ENCODE peak calls at places on chromosomes 13 and 19, in ten cellular contexts. One of them, this sample, is unnamed.

GRCh38 chr13:26259634-26260033 is 5.7 kb downstream of the CDK8 start:
- DNase-seq in activated CD8-positive, alpha-beta T cell treated with anti-CD3 and anti-CD28 coated beads for 36 hours: no peak
- DNase-seq in A172: no peak
- DNase-seq in HFF-Myc: no peak
- DNase-seq in uterus: no peak
- DNase-seq in mesendoderm: no peak
- DNase-seq in COR-L47: no peak
- DNase-seq in CD4-positive, alpha-beta T cell: no peak
- DNase-seq in bronchial epithelial cell: no peak
- DNase-seq in choroid plexus epithelial cell: no peak
- DNase-seq in this sample: no peak

GRCh38 chr19:11475861-11476260 is 5.0 kb downstream of the ELAVL3 start:
- DNase-seq in activated CD8-positive, alpha-beta T cell treated with anti-CD3 and anti-CD28 coated beads for 36 hours: no peak
- DNase-seq in A172: no peak
- DNase-seq in HFF-Myc: no peak
- DNase-seq in uterus: no peak
- DNase-seq in mesendoderm: no peak
- DNase-seq in COR-L47: no peak
- DNase-seq in CD4-positive, alpha-beta T cell: no peak
- DNase-seq in bronchial epithelial cell: no peak
- DNase-seq in choroid plexus epithelial cell: no peak
- DNase-seq in this sample: no peak

GRCh38 chr19:16417660-16418596 is 53.8 kb downstream of the EPS15L1 start:
- DNase-seq in activated CD8-positive, alpha-beta T cell treated with anti-CD3 and anti-CD28 coated beads for 36 hours: peak
- DNase-seq in A172: peak
- DNase-seq in HFF-Myc: no peak
- DNase-seq in uterus: peak
- DNase-seq in mesendoderm: peak
- DNase-seq in COR-L47: peak
- DNase-seq in CD4-positive, alpha-beta T cell: peak
- DNase-seq in bronchial epithelial cell: peak
- DNase-seq in choroid plexus epithelial cell: peak
- DNase-seq in this sample: peak

GRCh38 chr13:51244637-51245405 is 22.6 kb downstream of the FAM124A start:
- DNase-seq in activated CD8-positive, alpha-beta T cell treated with anti-CD3 and anti-CD28 coated beads for 36 hours: no peak
- DNase-seq in A172: no peak
- DNase-seq in HFF-Myc: no peak
- DNase-seq in uterus: no peak
- DNase-seq in mesendoderm: peak
- DNase-seq in COR-L47: no peak
- DNase-seq in CD4-positive, alpha-beta T cell: no peak
- DNase-seq in bronchial epithelial cell: no peak
- DNase-seq in choroid plexus epithelial cell: no peak
- DNase-seq in this sample: no peak

GRCh38 chr13:48476215-48476614 is 56.7 kb downstream of the RCBTB2 start:
- DNase-seq in activated CD8-positive, alpha-beta T cell treated with anti-CD3 and anti-CD28 coated beads for 36 hours: no peak
- DNase-seq in A172: no peak
- DNase-seq in HFF-Myc: no peak
- DNase-seq in uterus: no peak
- DNase-seq in mesendoderm: no peak
- DNase-seq in COR-L47: no peak
- DNase-seq in CD4-positive, alpha-beta T cell: no peak
- DNase-seq in bronchial epithelial cell: no peak
- DNase-seq in choroid plexus epithelial cell: no peak
- DNase-seq in this sample: no peak

GRCh38 chr13:101545521-101545920 is 93.0 kb downstream of the ITGBL1 start:
- DNase-seq in activated CD8-positive, alpha-beta T cell treated with anti-CD3 and anti-CD28 coated beads for 36 hours: no peak
- DNase-seq in A172: peak
- DNase-seq in HFF-Myc: no peak
- DNase-seq in uterus: no peak
- DNase-seq in mesendoderm: no peak
- DNase-seq in COR-L47: no peak
- DNase-seq in CD4-positive, alpha-beta T cell: no peak
- DNase-seq in bronchial epithelial cell: no peak
- DNase-seq in choroid plexus epithelial cell: peak
- DNase-seq in this sample: no peak

GRCh38 chr13:77002590-77003190 is 10.8 kb downstream of the CLN5 start:
- DNase-seq in activated CD8-positive, alpha-beta T cell treated with anti-CD3 and anti-CD28 coated beads for 36 hours: no peak
- DNase-seq in A172: peak
- DNase-seq in HFF-Myc: peak
- DNase-seq in uterus: no peak
- DNase-seq in mesendoderm: peak
- DNase-seq in COR-L47: no peak
- DNase-seq in CD4-positive, alpha-beta T cell: no peak
- DNase-seq in bronchial epithelial cell: peak
- DNase-seq in choroid plexus epithelial cell: peak
- DNase-seq in this sample: peak

GRCh38 chr13:95480131-95480545 is 72.4 kb upstream of the CLDN10 start:
- DNase-seq in activated CD8-positive, alpha-beta T cell treated with anti-CD3 and anti-CD28 coated beads for 36 hours: peak
- DNase-seq in A172: no peak
- DNase-seq in HFF-Myc: no peak
- DNase-seq in uterus: no peak
- DNase-seq in mesendoderm: no peak
- DNase-seq in COR-L47: no peak
- DNase-seq in CD4-positive, alpha-beta T cell: no peak
- DNase-seq in bronchial epithelial cell: no peak
- DNase-seq in choroid plexus epithelial cell: no peak
- DNase-seq in this sample: peak

GRCh38 chr19:49114630-49115363 is 627 bp downstream of the LIN7B start:
- DNase-seq in activated CD8-positive, alpha-beta T cell treated with anti-CD3 and anti-CD28 coated beads for 36 hours: peak
- DNase-seq in A172: no peak
- DNase-seq in HFF-Myc: no peak
- DNase-seq in uterus: peak
- DNase-seq in mesendoderm: peak
- DNase-seq in COR-L47: no peak
- DNase-seq in CD4-positive, alpha-beta T cell: peak
- DNase-seq in bronchial epithelial cell: no peak
- DNase-seq in choroid plexus epithelial cell: peak
- DNase-seq in this sample: peak

GRCh38 chr19:2080336-2080988 is 15.7 kb downstream of the MOB3A start:
- DNase-seq in activated CD8-positive, alpha-beta T cell treated with anti-CD3 and anti-CD28 coated beads for 36 hours: no peak
- DNase-seq in A172: no peak
- DNase-seq in HFF-Myc: no peak
- DNase-seq in uterus: no peak
- DNase-seq in mesendoderm: no peak
- DNase-seq in COR-L47: no peak
- DNase-seq in CD4-positive, alpha-beta T cell: no peak
- DNase-seq in bronchial epithelial cell: peak
- DNase-seq in choroid plexus epithelial cell: no peak
- DNase-seq in this sample: no peak

GRCh38 chr19:53388168-53388567 is 6.8 kb upstream of the ZNF765 start:
- DNase-seq in activated CD8-positive, alpha-beta T cell treated with anti-CD3 and anti-CD28 coated beads for 36 hours: no peak
- DNase-seq in A172: no peak
- DNase-seq in HFF-Myc: no peak
- DNase-seq in uterus: no peak
- DNase-seq in mesendoderm: no peak
- DNase-seq in COR-L47: no peak
- DNase-seq in CD4-positive, alpha-beta T cell: no peak
- DNase-seq in bronchial epithelial cell: peak
- DNase-seq in choroid plexus epithelial cell: peak
- DNase-seq in this sample: peak

GRCh38 chr13:98300956-98301641 is 124.0 kb upstream of the RNF113B start:
- DNase-seq in activated CD8-positive, alpha-beta T cell treated with anti-CD3 and anti-CD28 coated beads for 36 hours: no peak
- DNase-seq in A172: peak
- DNase-seq in HFF-Myc: no peak
- DNase-seq in uterus: no peak
- DNase-seq in mesendoderm: no peak
- DNase-seq in COR-L47: no peak
- DNase-seq in CD4-positive, alpha-beta T cell: no peak
- DNase-seq in bronchial epithelial cell: peak
- DNase-seq in choroid plexus epithelial cell: peak
- DNase-seq in this sample: peak

GRCh38 chr19:51108805-51109146 is 567 bp upstream of the CTU1 start:
- DNase-seq in activated CD8-positive, alpha-beta T cell treated with anti-CD3 and anti-CD28 coated beads for 36 hours: no peak
- DNase-seq in A172: no peak
- DNase-seq in HFF-Myc: no peak
- DNase-seq in uterus: no peak
- DNase-seq in mesendoderm: no peak
- DNase-seq in COR-L47: no peak
- DNase-seq in CD4-positive, alpha-beta T cell: no peak
- DNase-seq in bronchial epithelial cell: no peak
- DNase-seq in choroid plexus epithelial cell: no peak
- DNase-seq in this sample: no peak

GRCh38 chr19:53057904-53058579 is 13.5 kb downstream of the ERVV-2 start:
- DNase-seq in activated CD8-positive, alpha-beta T cell treated with anti-CD3 and anti-CD28 coated beads for 36 hours: peak
- DNase-seq in A172: no peak
- DNase-seq in HFF-Myc: no peak
- DNase-seq in uterus: no peak
- DNase-seq in mesendoderm: peak
- DNase-seq in COR-L47: no peak
- DNase-seq in CD4-positive, alpha-beta T cell: no peak
- DNase-seq in bronchial epithelial cell: no peak
- DNase-seq in choroid plexus epithelial cell: peak
- DNase-seq in this sample: no peak

GRCh38 chr19:57395710-57396109 is 6.1 kb downstream of the ZNF548 start:
- DNase-seq in activated CD8-positive, alpha-beta T cell treated with anti-CD3 and anti-CD28 coated beads for 36 hours: no peak
- DNase-seq in A172: no peak
- DNase-seq in HFF-Myc: no peak
- DNase-seq in uterus: no peak
- DNase-seq in mesendoderm: no peak
- DNase-seq in COR-L47: no peak
- DNase-seq in CD4-positive, alpha-beta T cell: no peak
- DNase-seq in bronchial epithelial cell: no peak
- DNase-seq in choroid plexus epithelial cell: no peak
- DNase-seq in this sample: no peak

GRCh38 chr13:111132948-111133347 is 17.8 kb downstream of the ARHGEF7 start:
- DNase-seq in activated CD8-positive, alpha-beta T cell treated with anti-CD3 and anti-CD28 coated beads for 36 hours: no peak
- DNase-seq in A172: no peak
- DNase-seq in HFF-Myc: no peak
- DNase-seq in uterus: no peak
- DNase-seq in mesendoderm: no peak
- DNase-seq in COR-L47: no peak
- DNase-seq in CD4-positive, alpha-beta T cell: no peak
- DNase-seq in bronchial epithelial cell: no peak
- DNase-seq in choroid plexus epithelial cell: no peak
- DNase-seq in this sample: no peak

GRCh38 chr13:44853641-44854040 is 135.6 kb downstream of the NUFIP1 start:
- DNase-seq in activated CD8-positive, alpha-beta T cell treated with anti-CD3 and anti-CD28 coated beads for 36 hours: no peak
- DNase-seq in A172: no peak
- DNase-seq in HFF-Myc: no peak
- DNase-seq in uterus: no peak
- DNase-seq in mesendoderm: no peak
- DNase-seq in COR-L47: no peak
- DNase-seq in CD4-positive, alpha-beta T cell: no peak
- DNase-seq in bronchial epithelial cell: peak
- DNase-seq in choroid plexus epithelial cell: no peak
- DNase-seq in this sample: no peak

GRCh38 chr19:45507864-45508680 is 793 bp downstream of the VASP start:
- DNase-seq in activated CD8-positive, alpha-beta T cell treated with anti-CD3 and anti-CD28 coated beads for 36 hours: peak
- DNase-seq in A172: peak
- DNase-seq in HFF-Myc: no peak
- DNase-seq in uterus: peak
- DNase-seq in mesendoderm: peak
- DNase-seq in COR-L47: peak
- DNase-seq in CD4-positive, alpha-beta T cell: peak
- DNase-seq in bronchial epithelial cell: peak
- DNase-seq in choroid plexus epithelial cell: no peak
- DNase-seq in this sample: no peak

This sample was measured in fibroblast of pulmonary artery.